ENCODE peak calls at places on chromosomes 6 and 20, in six cellular contexts. U, F, X, H, L and I are unnamed samples.

GRCh38 chr6:26205625-26206574 is 118.7 kb downstream of the HFE start:
- DNase-seq in U (peak; percentile 73), F (peak; percentile 11), X (no peak), H (no peak), L (no peak), I (peak; percentile 90)

GRCh38 chr6:136351518-136352106 is 62.0 kb upstream of the BCLAF1 start:
- DNase-seq in U (no peak), F (no peak), X (no peak), H (no peak), L (no peak), I (no peak)

GRCh38 chr6:144314003-144314485 is 28.9 kb downstream of the UTRN start:
- DNase-seq in U (peak; percentile 78), F (no peak), X (no peak), H (no peak), L (no peak), I (peak; percentile 62)

GRCh38 chr6:166691199-166691598 is 64.1 kb upstream of the RPS6KA2 start:
- DNase-seq in U (peak; percentile 43), F (no peak), X (no peak), H (no peak), L (no peak), I (peak; percentile 74)

GRCh38 chr6:168043193-168043847 is 35.7 kb downstream of the FRMD1 start:
- DNase-seq in U (no peak), F (no peak), X (no peak), H (no peak), L (no peak), I (no peak)

GRCh38 chr6:103983000-103983399 is 876.7 kb downstream of the HACE1 start:
- DNase-seq in U (no peak), F (no peak), X (no peak), H (no peak), L (no peak), I (no peak)

GRCh38 chr6:9233686-9234085 is 798.3 kb upstream of the SLC35B3 start:
- DNase-seq in U (no peak), F (no peak), X (no peak), H (no peak), L (no peak), I (peak; percentile 43)

GRCh38 chr6:42369568-42369967 is 82.2 kb downstream of the TRERF1 start:
- DNase-seq in U (no peak), F (no peak), X (no peak), H (peak; percentile 39), L (no peak), I (no peak)

GRCh38 chr20:608970-609369 is 1.1 kb downstream of the TCF15 start:
- DNase-seq in U (no peak), F (no peak), X (no peak), H (no peak), L (no peak), I (no peak)

GRCh38 chr6:68756454-68757375 is 121.6 kb downstream of the ADGRB3 start:
- DNase-seq in U (no peak), F (no peak), X (no peak), H (no peak), L (no peak), I (no peak)

GRCh38 chr20:32534661-32535240 is 50.4 kb downstream of the NOL4L start:
- DNase-seq in U (no peak), F (no peak), X (no peak), H (peak; percentile 47), L (no peak), I (no peak)

GRCh38 chr6:64012351-64013060 is 376.9 kb downstream of the PHF3 start:
- DNase-seq in U (peak; percentile 63), F (peak; percentile 8), X (no peak), H (peak; percentile 15), L (peak; percentile 80), I (no peak)

GRCh38 chr6:79586548-79586947 is 44.6 kb upstream of the SH3BGRL2 start:
- DNase-seq in U (peak; percentile 49), F (no peak), X (no peak), H (no peak), L (no peak), I (peak; percentile 49)

GRCh38 chr20:32438331-32438858 is 80.3 kb downstream of the ASXL1 start:
- DNase-seq in U (no peak), F (no peak), X (no peak), H (no peak), L (no peak), I (no peak)

GRCh38 chr6:41546475-41546865 is 289 bp downstream of the FOXP4 start:
- DNase-seq in U (peak; percentile 31), F (no peak), X (no peak), H (peak; percentile 75), L (no peak), I (no peak)

GRCh38 chr20:40952231-40952630 is 76.4 kb upstream of the TOP1 start:
- DNase-seq in U (no peak), F (no peak), X (no peak), H (no peak), L (no peak), I (no peak)

GRCh38 chr6:39050453-39051112 is 2.0 kb downstream of the GLP1R start:
- DNase-seq in U (no peak), F (no peak), X (no peak), H (no peak), L (no peak), I (no peak)

GRCh38 chr6:160162167-160162566 is 40.6 kb downstream of the SLC22A1 start:
- DNase-seq in U (no peak), F (no peak), X (no peak), H (no peak), L (no peak), I (no peak)

GRCh38 chr6:155265843-155266535 is 2.2 kb downstream of the CLDN20 start:
- DNase-seq in U (peak; percentile 29), F (no peak), X (no peak), H (no peak), L (no peak), I (no peak)

GRCh38 chr6:12844284-12845223 is 128.0 kb downstream of the PHACTR1 start:
- DNase-seq in U (peak; percentile 35), F (no peak), X (no peak), H (no peak), L (peak; percentile 2), I (peak; percentile 49)

GRCh38 chr6:107491059-107491609 is 1.2 kb downstream of the SOBP start:
- DNase-seq in U (peak; percentile 50), F (peak; percentile 77), X (peak; percentile 65), H (peak; percentile 48), L (no peak), I (peak; percentile 4)

GRCh38 chr6:103002282-103002681 is 1608.8 kb downstream of the GRIK2 start:
- DNase-seq in U (no peak), F (no peak), X (no peak), H (no peak), L (no peak), I (no peak)

GRCh38 chr6:139364302-139364981 is 10.0 kb downstream of the CITED2 start:
- DNase-seq in U (peak; percentile 66), F (no peak), X (no peak), H (no peak), L (peak; percentile 72), I (peak; percentile 69)

GRCh38 chr20:63092660-63093215 is 86.0 kb upstream of the BHLHE23 start:
- DNase-seq in U (no peak), F (no peak), X (peak; percentile 11), H (no peak), L (no peak), I (no peak)

GRCh38 chr6:151592449-151593169 is 98.8 kb downstream of the CCDC170 start:
- DNase-seq in U (no peak), F (no peak), X (no peak), H (no peak), L (no peak), I (no peak)

GRCh38 chr6:131065112-131065823 is 2.2 kb upstream of the EPB41L2 start:
- DNase-seq in U (no peak), F (no peak), X (no peak), H (peak; percentile 34), L (no peak), I (no peak)

GRCh38 chr6:167787896-167788530 is 38.7 kb upstream of the AFDN start:
- DNase-seq in U (no peak), F (peak; percentile 15), X (no peak), H (peak; percentile 2), L (no peak), I (no peak)

GRCh38 chr6:160394654-160395035 is 46.5 kb downstream of the SLC22A3 start:
- DNase-seq in U (no peak), F (no peak), X (no peak), H (no peak), L (no peak), I (no peak)